ENCODE peak calls at places on chromosome 6, in nine cellular contexts. C is dorsolateral prefrontal cortex; X is vagina; L is nephron progenitor cell; S is cardiac fibroblast; U is CD8-positive, alpha-beta T cell; Q is GM12865; F is H9; H is GM20000. O is an unnamed sample.

GRCh38 chr6:54617730-54618129 is 228.8 kb upstream of the FAM83B start:
- DNase-seq in C (no peak), X (no peak), L (no peak), S (peak; percentile 64), U (no peak), Q (no peak), F (no peak), H (no peak), O (no peak)

GRCh38 chr6:135850882-135851281 is 619 bp upstream of the PDE7B start:
- DNase-seq in C (no peak), X (no peak), L (no peak), S (no peak), U (no peak), Q (no peak), F (no peak), H (no peak), O (no peak)

GRCh38 chr6:158543606-158544185 is 16.2 kb upstream of the TMEM181 start:
- DNase-seq in C (no peak), X (peak; percentile 42), L (no peak), S (no peak), U (no peak), Q (no peak), F (peak; percentile 15), H (no peak), O (no peak)

GRCh38 chr6:158322724-158323560 is 10.7 kb downstream of the TULP4 start:
- DNase-seq in C (no peak), X (no peak), L (no peak), S (peak; percentile 80), U (no peak), Q (peak; percentile 70), F (no peak), H (peak; percentile 43), O (no peak)

GRCh38 chr6:54029187-54029586 is 82.1 kb upstream of the MLIP start:
- DNase-seq in C (no peak), X (no peak), L (no peak), S (no peak), U (no peak), Q (no peak), F (no peak), H (no peak), O (no peak)

GRCh38 chr6:34241351-34242215 is 4.9 kb downstream of the HMGA1 start:
- DNase-seq in C (no peak), X (no peak), L (no peak), S (no peak), U (no peak), Q (no peak), F (no peak), H (peak; percentile 6), O (no peak)

GRCh38 chr6:16338577-16339262 is 100.3 kb downstream of the GMPR start:
- DNase-seq in C (peak; percentile 58), X (no peak), L (peak; percentile 32), S (peak; percentile 98), U (no peak), Q (no peak), F (no peak), H (no peak), O (peak; percentile 28)

GRCh38 chr6:155248021-155249001 is 15.5 kb upstream of the CLDN20 start:
- DNase-seq in C (peak; percentile 65), X (no peak), L (peak; percentile 47), S (peak; percentile 81), U (no peak), Q (peak; percentile 82), F (peak; percentile 66), H (peak; percentile 66), O (peak; percentile 46)

GRCh38 chr6:11971154-11971553 is 41.0 kb upstream of the HIVEP1 start:
- DNase-seq in C (no peak), X (no peak), L (no peak), S (peak; percentile 84), U (no peak), Q (no peak), F (no peak), H (no peak), O (no peak)

GRCh38 chr6:134754013-134754690 is 195.7 kb downstream of the ALDH8A1 start:
- DNase-seq in C (no peak), X (no peak), L (no peak), S (no peak), U (no peak), Q (no peak), F (no peak), H (no peak), O (no peak)

GRCh38 chr6:130119211-130119610 is 100.8 kb downstream of the L3MBTL3 start:
- DNase-seq in C (no peak), X (no peak), L (no peak), S (no peak), U (no peak), Q (no peak), F (no peak), H (no peak), O (no peak)

GRCh38 chr6:170243791-170244291 is 47.0 kb downstream of the DLL1 start:
- DNase-seq in C (peak; percentile 68), X (no peak), L (peak; percentile 55), S (no peak), U (no peak), Q (no peak), F (no peak), H (no peak), O (no peak)

GRCh38 chr6:35727206-35727934 is 9.5 kb upstream of the ARMC12 start:
- DNase-seq in C (peak; percentile 61), X (no peak), L (peak; percentile 66), S (peak; percentile 87), U (no peak), Q (peak; percentile 68), F (peak; percentile 77), H (no peak), O (peak; percentile 46)

GRCh38 chr6:53565886-53566285 is 21.0 kb upstream of the GCLC start:
- DNase-seq in C (no peak), X (no peak), L (no peak), S (peak; percentile 53), U (no peak), Q (peak; percentile 12), F (no peak), H (no peak), O (no peak)

GRCh38 chr6:133630651-133631050 is 258.3 kb upstream of the TCF21 start:
- DNase-seq in C (no peak), X (no peak), L (no peak), S (no peak), U (no peak), Q (no peak), F (no peak), H (no peak), O (no peak)

GRCh38 chr6:41887355-41887754 is 7.8 kb downstream of the USP49 start:
- DNase-seq in C (no peak), X (no peak), L (no peak), S (no peak), U (no peak), Q (no peak), F (no peak), H (no peak), O (no peak)

DNA sequence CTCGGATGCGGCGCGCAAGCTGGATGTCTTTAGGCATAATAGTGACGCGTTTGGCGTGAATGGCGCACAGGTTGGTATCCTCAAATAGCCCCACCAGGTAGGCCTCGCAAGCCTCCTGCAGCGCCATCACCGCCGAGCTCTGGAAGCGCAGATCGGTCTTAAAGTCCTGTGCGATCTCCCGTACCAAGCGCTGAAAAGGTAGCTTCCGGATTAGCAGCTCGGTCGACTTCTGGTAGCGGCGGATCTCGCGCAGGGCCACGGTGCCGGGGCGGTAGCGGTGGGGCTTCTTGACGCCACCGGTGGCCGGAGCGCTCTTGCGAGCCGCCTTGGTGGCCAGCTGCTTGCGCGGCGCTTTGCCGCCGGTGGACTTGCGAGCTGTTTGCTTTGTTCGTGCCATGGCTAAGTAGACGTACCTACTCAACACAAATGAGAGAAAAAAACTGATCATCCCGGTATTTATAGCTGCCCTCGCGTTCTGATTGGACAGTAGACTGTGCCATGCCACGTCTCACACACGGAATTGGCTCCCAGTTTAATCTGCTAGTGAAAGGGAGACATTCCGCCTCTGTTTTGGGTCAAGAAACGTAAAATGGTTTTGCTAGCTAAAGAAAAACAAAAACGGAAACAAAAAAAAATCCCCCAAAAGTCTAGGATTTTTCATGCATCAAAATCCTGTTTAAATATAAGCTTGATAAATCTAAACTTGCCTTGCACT is 40.1 kb downstream of the OR2B2 start:
- DNase-seq in C (no peak), X (no peak), L (peak; percentile 64), S (peak; percentile 98), U (peak; percentile 87), Q (peak; percentile 98), F (peak; percentile 79), H (peak; percentile 86), O (peak; percentile 85)
- TF ChIP-seq CTCF in C (no peak), X (no peak), L (no peak), S (peak; percentile 21), U (peak; percentile 48), Q (peak; percentile 33), F (peak; percentile 32), H (no peak), O (no peak)

DNA sequence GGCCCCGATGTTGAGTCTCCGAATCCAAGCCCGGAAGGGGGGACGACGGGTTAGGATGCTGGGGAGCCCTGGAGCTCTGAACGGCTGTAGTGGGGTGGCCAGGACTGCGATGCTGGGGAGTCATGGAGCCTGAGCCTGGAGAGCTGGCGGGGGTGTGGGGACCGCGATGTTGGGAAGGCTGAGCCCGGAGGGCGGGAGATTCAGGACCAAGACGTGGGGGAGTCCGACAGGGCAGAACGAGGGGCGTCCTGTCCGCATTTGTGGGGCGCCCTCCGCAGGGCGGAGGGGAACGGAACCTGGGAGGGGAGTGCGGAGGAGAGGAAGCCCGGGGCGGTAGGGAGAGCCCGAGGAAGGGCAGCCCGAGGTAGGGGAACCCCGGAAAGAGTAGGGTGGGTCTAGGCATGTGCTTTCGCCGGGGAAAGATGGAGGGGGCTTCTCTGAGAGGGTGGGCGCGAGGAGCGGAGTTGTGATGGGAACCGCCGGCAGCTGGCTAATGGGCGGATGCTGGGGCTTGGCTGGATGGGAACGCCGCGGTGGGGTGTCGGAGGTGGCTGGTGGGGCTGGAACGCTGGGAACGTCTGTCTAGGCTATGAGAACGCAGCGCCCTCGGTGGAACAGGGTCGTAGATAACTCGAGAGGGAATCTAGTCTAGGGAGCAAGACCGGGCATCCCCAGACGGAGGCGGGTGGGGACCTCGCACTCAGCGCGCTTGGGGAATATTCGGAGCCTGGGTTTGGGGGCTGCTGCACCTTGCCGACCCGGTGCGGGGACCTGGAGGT is 681 bp downstream of the PAQR8 start:
- DNase-seq in C (peak; percentile 42), X (no peak), L (peak; percentile 57), S (peak; percentile 12), U (peak; percentile 56), Q (peak; percentile 56), F (peak; percentile 58), H (peak; percentile 76), O (peak; percentile 22)
- TF ChIP-seq CTCF in C (peak; percentile 22), X (no peak), L (no peak), S (no peak), U (no peak), Q (peak; percentile 29), F (no peak), H (peak; percentile 36), O (no peak)

DNA sequence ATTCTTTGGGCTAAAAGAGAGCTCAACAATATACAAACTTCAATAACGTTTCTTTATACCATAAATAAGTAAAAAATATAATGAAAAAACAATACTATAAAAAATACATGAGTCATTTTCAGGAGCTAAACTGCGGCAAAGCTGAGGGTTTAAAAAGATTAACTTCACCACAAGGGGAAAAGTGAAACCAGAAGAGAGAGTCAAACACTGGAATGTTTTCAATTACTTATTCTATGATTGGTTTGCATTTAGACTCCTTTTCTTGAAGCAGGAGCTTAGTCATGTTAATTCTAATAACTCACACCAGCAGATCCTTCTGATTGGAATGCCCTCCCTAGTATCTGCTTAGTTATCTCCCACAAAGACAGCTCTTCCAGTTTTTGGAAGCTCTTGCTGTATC is 627.3 kb downstream of the UTRN start:
- DNase-seq in C (no peak), X (no peak), L (no peak), S (peak; percentile 66), U (no peak), Q (no peak), F (no peak), H (no peak), O (no peak)
- TF ChIP-seq CTCF in C (no peak), X (no peak), L (no peak), S (peak; percentile 12), U (no peak), Q (no peak), F (no peak), H (no peak), O (no peak)

GRCh38 chr6:168908887-168909286 is 344.8 kb downstream of the THBS2 start:
- DNase-seq in C (no peak), X (no peak), L (no peak), S (peak; percentile 85), U (no peak), Q (no peak), F (no peak), H (no peak), O (no peak)
- TF ChIP-seq CTCF in C (no peak), X (no peak), L (no peak), S (peak; percentile 28), U (no peak), Q (no peak), F (no peak), H (no peak), O (no peak)

O was measured in endothelial cell.